ENCODE peak calls at places on chromosomes 1 and 21, in four cellular contexts. A is dorsolateral prefrontal cortex, Q is Calu3, C is hepatocyte. K is an unnamed sample.

GRCh38 chr1:87669671-87670070 is 341.0 kb downstream of the LMO4 start:
- DNase-seq in C (peak; percentile 27), A (no peak), Q (no peak), K (no peak)

GRCh38 chr1:76068542-76068941 is 6.0 kb upstream of the ST6GALNAC3 start:
- DNase-seq in A (no peak), C (no peak), Q (no peak), K (no peak)

GRCh38 chr21:44649701-44650100 is 3.5 kb downstream of the KRTAP10-11 start:
- DNase-seq in C (no peak), A (no peak), Q (no peak), K (no peak)

GRCh38 chr21:34088752-34089151 is 15.4 kb downstream of the MRPS6 start:
- DNase-seq in Q (no peak), C (no peak), A (no peak), K (no peak)

GRCh38 chr1:235583511-235584001 is 66.0 kb downstream of the GNG4 start:
- DNase-seq in Q (no peak), A (peak; percentile 42), C (no peak), K (no peak)

GRCh38 chr1:66770694-66771093 is 18.4 kb downstream of the DYNLT5 start:
- DNase-seq in C (no peak), A (no peak), Q (no peak), K (no peak)

GRCh38 chr1:36512842-36513241 is 30.1 kb upstream of the CSF3R start:
- DNase-seq in C (no peak), Q (no peak), A (no peak), K (no peak)

GRCh38 chr1:198794498-198794897 is 155.7 kb downstream of the PTPRC start:
- DNase-seq in A (no peak), C (no peak), Q (no peak), K (no peak)

GRCh38 chr1:51697160-51697559 is 80.3 kb downstream of the OSBPL9 start:
- DNase-seq in A (no peak), C (no peak), Q (no peak), K (no peak)

GRCh38 chr1:226875641-226876295 is 5.4 kb downstream of the PSEN2 start:
- DNase-seq in Q (peak; percentile 88), A (peak; percentile 30), C (peak; percentile 78), K (no peak)

GRCh38 chr1:201228011-201228983 is 37.7 kb downstream of the IGFN1 start:
- DNase-seq in C (no peak), A (peak; percentile 15), Q (no peak), K (no peak)

GRCh38 chr1:172720325-172720724 is 61.4 kb downstream of the FASLG start:
- DNase-seq in C (no peak), A (no peak), Q (no peak), K (no peak)

GRCh38 chr1:212752256-212752933 is 39.2 kb downstream of the NSL1 start:
- DNase-seq in Q (no peak), A (no peak), C (no peak), K (no peak)

GRCh38 chr1:62875676-62876075 is 91.7 kb downstream of the ATG4C start:
- DNase-seq in C (no peak), A (no peak), Q (no peak), K (no peak)

GRCh38 chr1:202805886-202806511 is 2.2 kb downstream of the KDM5B start:
- DNase-seq in A (no peak), Q (no peak), C (no peak), K (no peak)

GRCh38 chr1:53631622-53632310 is 107.2 kb downstream of the GLIS1 start:
- DNase-seq in Q (no peak), C (no peak), A (peak; percentile 15), K (no peak)

GRCh38 chr1:30423570-30423969 is 299.8 kb downstream of the MATN1 start:
- DNase-seq in A (no peak), C (no peak), Q (no peak), K (no peak)

GRCh38 chr1:109131059-109131458 is 17.1 kb downstream of the ELAPOR1 start:
- DNase-seq in A (no peak), C (no peak), Q (no peak), K (no peak)

GRCh38 chr1:15354580-15354965 is 55.1 kb upstream of the EFHD2 start:
- DNase-seq in C (no peak), Q (no peak), A (no peak), K (no peak)

GRCh38 chr1:94619731-94620130 is 78.2 kb upstream of the F3 start:
- DNase-seq in A (no peak), Q (no peak), C (no peak), K (no peak)

GRCh38 chr1:3020263-3020909 is 881 bp upstream of the ACTRT2 start:
- DNase-seq in A (peak; percentile 18), C (no peak), Q (no peak), K (no peak)

GRCh38 chr1:204647114-204647804 is 38.3 kb downstream of the LRRN2 start:
- DNase-seq in A (no peak), C (peak; percentile 74), Q (peak; percentile 76), K (no peak)

GRCh38 chr1:96346708-96347107 is 374.9 kb upstream of the PTBP2 start:
- DNase-seq in Q (no peak), A (no peak), C (no peak), K (no peak)

GRCh38 chr1:45340816-45341215 is 576 bp upstream of the MUTYH start:
- DNase-seq in A (no peak), Q (no peak), C (peak; percentile 25), K (no peak)

GRCh38 chr21:24272527-24272938 is 1334.7 kb downstream of the MRPL39 start:
- DNase-seq in C (no peak), Q (no peak), A (no peak), K (no peak)

GRCh38 chr1:150213170-150214098 is 22.5 kb downstream of the ANP32E start:
- DNase-seq in C (peak; percentile 98), Q (peak; percentile 91), A (peak; percentile 96), K (peak; percentile 75)

GRCh38 chr1:151934048-151934493 is 24.8 kb upstream of the THEM4 start:
- DNase-seq in C (peak; percentile 81), A (no peak), Q (peak; percentile 76), K (no peak)

GRCh38 chr1:216705686-216706085 is 17.5 kb downstream of the ESRRG start:
- DNase-seq in A (no peak), Q (no peak), C (no peak), K (no peak)

DNA sequence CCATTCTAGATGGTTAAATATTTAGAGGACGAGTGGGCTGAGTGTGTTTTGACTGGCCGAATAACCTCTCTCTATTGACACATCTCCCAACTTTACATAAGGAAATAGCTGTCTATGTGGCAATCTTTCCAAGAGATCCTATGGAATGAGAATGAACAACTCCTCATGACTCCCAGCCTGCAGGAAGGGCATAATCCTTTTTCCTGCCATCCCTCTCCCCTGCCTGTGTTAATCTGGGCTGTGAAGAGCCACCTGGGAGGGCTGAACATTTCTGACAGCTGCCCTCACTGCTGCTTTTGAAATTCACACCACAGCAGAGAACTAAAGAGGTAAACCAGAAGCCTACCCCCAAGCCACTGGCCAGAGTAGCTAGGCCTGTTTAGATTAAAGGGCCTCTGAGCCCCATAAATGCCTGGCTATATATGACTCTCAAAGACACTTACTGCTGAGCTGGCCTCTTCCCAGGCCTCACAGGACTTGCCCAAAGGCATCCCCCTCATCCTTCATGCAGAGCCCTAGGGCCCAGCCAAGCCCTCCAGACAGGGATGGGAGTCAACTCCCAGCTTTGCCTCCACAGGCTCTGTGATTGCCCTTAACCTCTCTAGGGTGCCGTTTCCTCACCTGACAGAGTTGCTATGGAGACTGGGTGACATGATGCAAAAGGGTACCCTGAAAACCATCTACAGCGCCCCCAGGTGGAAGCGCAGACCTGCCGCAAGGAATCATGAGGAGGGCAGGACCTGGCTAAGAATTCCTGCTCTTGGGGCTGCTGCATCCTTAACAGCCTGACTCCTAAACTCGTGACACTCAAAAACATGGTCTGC is 42.0 kb upstream of the LDLRAP1 start:
- DNase-seq in C (peak; percentile 77), A (no peak), Q (no peak), K (no peak)
- TF ChIP-seq CTCF in C (peak; percentile 36), A (no peak), Q (no peak), K (no peak)

GRCh38 chr1:92820024-92820423 is 11.8 kb upstream of the RPL5 start:
- DNase-seq in A (no peak), Q (no peak), C (no peak), K (no peak)
- TF ChIP-seq CTCF in A (no peak), Q (no peak), C (no peak), K (no peak)

GRCh38 chr21:29213513-29214385 is 83.3 kb downstream of the MAP3K7CL start:
- DNase-seq in C (no peak), Q (no peak), A (no peak), K (no peak)
- TF ChIP-seq CTCF in C (no peak), Q (no peak), A (no peak), K (no peak)

GRCh38 chr1:160724445-160725242 is 13.0 kb upstream of the CD48 start:
- DNase-seq in C (no peak), Q (no peak), A (no peak), K (no peak)
- TF ChIP-seq CTCF in C (no peak), Q (no peak), A (no peak), K (no peak)

GRCh38 chr1:221777434-221778072 is 35.7 kb upstream of the DUSP10 start:
- DNase-seq in C (no peak), A (no peak), Q (no peak), K (no peak)
- TF ChIP-seq CTCF in C (no peak), A (no peak), Q (no peak), K (no peak)

GRCh38 chr1:101511501-101511900 is 274.7 kb downstream of the S1PR1 start:
- DNase-seq in Q (no peak), C (no peak), A (no peak), K (no peak)

GRCh38 chr1:101507547-101507971 is 270.7 kb downstream of the S1PR1 start:
- DNase-seq in A (no peak), Q (no peak), C (no peak), K (no peak)

GRCh38 chr1:101509370-101509769 is 272.6 kb downstream of the S1PR1 start:
- DNase-seq in A (peak; percentile 44), C (no peak), Q (no peak), K (no peak)

DNA sequence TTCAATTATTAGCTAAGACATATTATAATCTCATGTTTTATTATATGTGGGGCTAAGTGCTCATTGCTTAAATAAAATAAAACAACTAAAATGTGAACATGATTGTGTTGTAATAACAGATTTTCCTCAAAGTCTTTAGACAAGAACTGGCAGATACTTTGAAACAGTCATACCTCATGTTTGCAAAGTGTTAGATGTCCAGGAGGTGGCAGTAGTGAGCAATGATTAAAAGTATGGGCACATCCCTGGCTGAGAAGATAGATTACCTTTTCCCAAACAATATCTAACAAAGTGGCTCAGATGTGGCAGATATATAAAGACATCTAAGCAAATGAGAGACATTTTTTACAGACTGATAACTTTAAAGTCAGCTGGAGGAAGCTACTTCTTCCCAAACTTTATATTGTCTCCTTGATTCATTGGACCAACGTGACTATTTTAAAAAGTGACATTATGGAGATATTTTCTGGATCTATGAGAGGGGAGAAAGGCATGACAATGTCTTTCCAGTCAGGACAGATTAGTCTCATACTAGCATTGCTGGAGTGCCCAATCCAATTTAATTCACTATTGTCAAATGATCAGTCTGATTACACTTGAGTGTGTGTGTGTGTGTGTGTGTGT is 269.8 kb downstream of the S1PR1 start:
- DNase-seq in C (peak; percentile 63), A (no peak), Q (peak; percentile 30), K (no peak)
- TF ChIP-seq CTCF in C (peak; percentile 70), A (peak; percentile 80), Q (peak; percentile 34), K (no peak)